ENCODE peak calls at places on chromosomes 1 and 21, in five cellular contexts. V is stomach, L is ovary, H is uterus, P is left ventricle myocardium inferior. E is an unnamed sample. For H3K9me3 and H3K4me1, the result is how much of the 10 kb centered on the place peaks cover.

GRCh38 chr1:202017385-202018225 is 7.2 kb downstream of the ELF3 start:
- DNase-seq in V (peak), L (no peak), H (no peak), P (no peak), E (no peak)

GRCh38 chr1:200415693-200416593 is 6.1 kb upstream of the ZNF281 start:
- DNase-seq in V (peak), L (peak), H (peak), P (no peak), E (peak)

GRCh38 chr1:53047737-53048344 is 14.2 kb upstream of the PODN start:
- DNase-seq in V (no peak), L (no peak), H (no peak), P (no peak), E (no peak)

GRCh38 chr1:4654764-4655673 is 610 bp downstream of the AJAP1 start:
- DNase-seq in V (no peak), L (no peak), H (no peak), P (no peak), E (no peak)

GRCh38 chr21:33395866-33396265 is 7.3 kb upstream of the IFNGR2 start:
- DNase-seq in V (no peak), L (no peak), H (no peak), P (no peak), E (no peak)

GRCh38 chr1:205515781-205516253 is 11.3 kb downstream of the CDK18 start:
- DNase-seq in V (no peak), L (no peak), H (peak), P (peak), E (peak)

GRCh38 chr1:2530501-2531361 is 668 bp upstream of the HES5 start:
- DNase-seq in V (peak), L (no peak), H (no peak), P (no peak), E (no peak)

GRCh38 chr21:38095220-38095619 is 161.6 kb upstream of the KCNJ15 start:
- DNase-seq in V (no peak), L (no peak), H (no peak), P (no peak), E (no peak)

GRCh38 chr21:45130324-45130774 is 56.0 kb downstream of the ADARB1 start:
- DNase-seq in V (no peak), L (peak), H (peak), P (no peak), E (no peak)

GRCh38 chr1:47661065-47661464 is 223.2 kb downstream of the FOXD2 start:
- DNase-seq in V (peak), L (no peak), H (no peak), P (no peak), E (no peak)

GRCh38 chr1:106768501-106768900 is 288.0 kb upstream of the PRMT6 start:
- DNase-seq in V (no peak), L (no peak), H (no peak), P (no peak), E (no peak)

GRCh38 chr1:160739098-160739511 is at the start of gene SLAMF7:
- DNase-seq in V (no peak), L (no peak), H (no peak), P (no peak), E (peak)

GRCh38 chr1:2317230-2318065 is 73.9 kb downstream of the MORN1 start:
- DNase-seq in V (no peak), L (no peak), H (no peak), P (no peak), E (no peak)

GRCh38 chr1:60696512-60696911 is 385.8 kb upstream of the NFIA start:
- DNase-seq in V (no peak), L (no peak), H (no peak), P (no peak), E (no peak)

GRCh38 chr1:18926315-18927081 is 24.1 kb upstream of the ALDH4A1 start:
- DNase-seq in V (peak), L (no peak), H (no peak), P (peak), E (peak)

GRCh38 chr21:42262826-42263225 is 43.9 kb downstream of the ABCG1 start:
- DNase-seq in V (peak), L (peak), H (peak), P (peak), E (peak)

GRCh38 chr1:44775930-44776748 is 799 bp downstream of the RPS8 start:
- DNase-seq in V (no peak), L (no peak), H (no peak), P (no peak), E (no peak)

GRCh38 chr21:35206141-35207125 is 157.3 kb upstream of the RUNX1 start:
- DNase-seq in V (peak), L (peak), H (no peak), P (no peak), E (no peak)

GRCh38 chr1:166165661-166166399 is 971 bp downstream of the FAM78B start:
- DNase-seq in V (no peak), L (no peak), H (no peak), P (no peak), E (peak)

GRCh38 chr1:97983132-97983531 is 62.3 kb upstream of the DPYD start:
- DNase-seq in V (no peak), L (no peak), H (no peak), P (no peak), E (no peak)

GRCh38 chr1:31732751-31733289 is 29.0 kb upstream of the COL16A1 start:
- DNase-seq in V (no peak), L (no peak), H (no peak), P (no peak), E (no peak)

GRCh38 chr1:59104191-59104760 is 192.6 kb upstream of the FGGY start:
- DNase-seq in V (no peak), L (no peak), H (no peak), P (no peak), E (no peak)

GRCh38 chr1:29196863-29197589 is 15.3 kb upstream of the SRSF4 start:
- DNase-seq in V (no peak), L (no peak), H (no peak), P (no peak), E (no peak)

GRCh38 chr1:75198761-75199160 is 64.6 kb downstream of the LHX8 start:
- DNase-seq in V (no peak), L (no peak), H (no peak), P (no peak), E (no peak)

GRCh38 chr1:43992232-43992995 is 1.0 kb downstream of the CCDC24 start:
- DNase-seq in V (no peak), L (no peak), H (no peak), P (no peak), E (no peak)

GRCh38 chr21:42012344-42012743 is 2.2 kb upstream of the ZBTB21 start:
- DNase-seq in V (no peak), L (no peak), H (no peak), P (no peak), E (no peak)

GRCh38 chr1:193472838-193473398 is 286.5 kb upstream of the B3GALT2 start:
- DNase-seq in V (no peak), L (no peak), H (no peak), P (no peak), E (no peak)

GRCh38 chr1:191358724-191359123 is 799.5 kb upstream of the RGS18 start:
- DNase-seq in V (no peak), L (no peak), H (no peak), P (no peak), E (no peak)

GRCh38 chr1:112040891-112041740 is 51.6 kb upstream of the KCND3 start:
- DNase-seq in V (no peak), L (no peak), H (peak), P (no peak), E (no peak)

GRCh38 chr1:161089251-161089924 is at the start of gene NECTIN4:
- DNase-seq in V (peak), L (no peak), H (no peak), P (no peak), E (no peak)

GRCh38 chr1:85134583-85135455 is 66.0 kb downstream of the SYDE2 start:
- DNase-seq in V (no peak), L (no peak), H (no peak), P (no peak), E (no peak)

GRCh38 chr1:7628273-7628672 is 142.8 kb upstream of the VAMP3 start:
- DNase-seq in V (no peak), L (no peak), H (no peak), P (no peak), E (no peak)

GRCh38 chr1:35715568-35716002 is 3.1 kb downstream of the C1orf216 start:
- DNase-seq in V (peak), L (peak), H (peak), P (peak), E (peak)

GRCh38 chr1:17232759-17233661 is 15.9 kb upstream of the PADI3 start:
- DNase-seq in V (no peak), L (no peak), H (no peak), P (no peak), E (no peak)

GRCh38 chr1:20449736-20450311 is 36.2 kb downstream of the CAMK2N1 start:
- DNase-seq in V (no peak), L (no peak), H (no peak), P (no peak), E (no peak)

GRCh38 chr1:34199927-34200326 is 23.2 kb downstream of the C1orf94 start:
- DNase-seq in V (no peak), L (no peak), H (no peak), P (no peak), E (no peak)

GRCh38 chr21:7953058-7953457 is 2568.3 kb upstream of the TPTE start:
- DNase-seq in V (no peak), L (no peak), H (no peak), P (no peak), E (no peak)
- H3K9me3 ChIP-seq in V (under half), L (under half), H (under half), P (under half), E (under half)

GRCh38 chr1:41674501-41674900 is 190.0 kb upstream of the EDN2 start:
- DNase-seq in V (no peak), L (no peak), H (no peak), P (no peak), E (no peak)
- H3K4me1 ChIP-seq in V (under half), L (under half), H (under half), P (under half), E (under half)

GRCh38 chr1:81613803-81614202 is 186.9 kb upstream of the ADGRL2 start:
- DNase-seq in V (no peak), L (no peak), H (no peak), P (no peak), E (no peak)
- H3K9me3 ChIP-seq in V (under half), L (under half), H (under half), P (under half), E (under half)

GRCh38 chr1:54256756-54257155 is 56.8 kb downstream of the MRPL37 start:
- DNase-seq in V (no peak), L (no peak), H (no peak), P (no peak), E (no peak)

GRCh38 chr1:54253480-54253879 is 53.5 kb downstream of the MRPL37 start:
- DNase-seq in V (no peak), L (no peak), H (no peak), P (no peak), E (no peak)

GRCh38 chr1:54252371-54252770 is 52.4 kb downstream of the MRPL37 start:
- DNase-seq in V (no peak), L (no peak), H (no peak), P (no peak), E (no peak)

GRCh38 chr1:54255026-54255425 is 55.1 kb downstream of the MRPL37 start:
- DNase-seq in V (no peak), L (no peak), H (no peak), P (no peak), E (no peak)

GRCh38 chr1:54254055-54254454 is 54.1 kb downstream of the MRPL37 start:
- DNase-seq in V (no peak), L (peak), H (peak), P (no peak), E (peak)
- H3K4me1 ChIP-seq in V (under half), L (under half), H (under half), P (under half), E (under half)

E was measured in heart right ventricle.